ENCODE peak calls at places on chromosomes 13 and 19, in seven cellular contexts. I is pancreas; U is GM23248; C is MG63; Q is A673; K is effector memory CD4-positive, alpha-beta T cell; P is IMR-90. W is an unnamed sample. For H3K9me3, the result is how much of the 10 kb centered on the place peaks cover.

GRCh38 chr19:45125975-45126493 is 33.1 kb downstream of the PPP1R37 start:
- DNase-seq in I (peak), U (peak), C (peak), Q (peak), K (peak), P (peak), W (peak)

GRCh38 chr13:39515231-39515630 is 87.8 kb downstream of the LHFPL6 start:
- DNase-seq in I (no peak), U (no peak), C (no peak), Q (peak), K (no peak), P (no peak), W (no peak)

GRCh38 chr13:53694814-53695533 is 666.4 kb downstream of the OLFM4 start:
- DNase-seq in I (no peak), U (no peak), C (no peak), Q (no peak), K (no peak), P (no peak), W (no peak)

GRCh38 chr13:113998781-113999617 is 25.1 kb upstream of the C13orf46 start:
- DNase-seq in I (no peak), U (no peak), C (no peak), Q (no peak), K (no peak), P (no peak), W (no peak)

GRCh38 chr13:35478384-35479222 is 2.1 kb upstream of the MAB21L1 start:
- DNase-seq in I (no peak), U (no peak), C (no peak), Q (no peak), K (no peak), P (no peak), W (no peak)

GRCh38 chr13:41919031-41919740 is 41.7 kb downstream of the VWA8 start:
- DNase-seq in I (no peak), U (no peak), C (peak), Q (no peak), K (no peak), P (no peak), W (no peak)

GRCh38 chr19:55452381-55453325 is 8.8 kb downstream of the ISOC2 start:
- DNase-seq in I (peak), U (peak), C (peak), Q (peak), K (no peak), P (peak), W (peak)

GRCh38 chr13:48593551-48593950 is 60.2 kb upstream of the CYSLTR2 start:
- DNase-seq in I (no peak), U (no peak), C (no peak), Q (no peak), K (no peak), P (no peak), W (peak)

GRCh38 chr19:48841571-48841970 is 5.3 kb upstream of the HSD17B14 start:
- DNase-seq in I (no peak), U (no peak), C (no peak), Q (no peak), K (no peak), P (no peak), W (no peak)

GRCh38 chr19:36686365-36687213 is 823 bp upstream of the ZNF567 start:
- DNase-seq in I (peak), U (peak), C (no peak), Q (peak), K (no peak), P (peak), W (no peak)

GRCh38 chr13:30196025-30196424 is 111.3 kb downstream of the KATNAL1 start:
- DNase-seq in I (peak), U (no peak), C (peak), Q (peak), K (no peak), P (peak), W (no peak)

GRCh38 chr19:20482721-20483120 is 82.9 kb downstream of the ZNF737 start:
- DNase-seq in I (no peak), U (no peak), C (no peak), Q (no peak), K (no peak), P (no peak), W (no peak)

GRCh38 chr19:55528030-55528801 is 8.7 kb downstream of the SBK2 start:
- DNase-seq in I (no peak), U (peak), C (no peak), Q (no peak), K (no peak), P (peak), W (no peak)

GRCh38 chr19:11151181-11151580 is 4.4 kb downstream of the SPC24 start:
- DNase-seq in I (no peak), U (peak), C (no peak), Q (no peak), K (no peak), P (no peak), W (no peak)

GRCh38 chr13:113926951-113927660 is 46.8 kb downstream of the C13orf46 start:
- DNase-seq in I (no peak), U (no peak), C (no peak), Q (no peak), K (no peak), P (no peak), W (no peak)

GRCh38 chr19:29667941-29668340 is 2.7 kb downstream of the PLEKHF1 start:
- DNase-seq in I (no peak), U (peak), C (no peak), Q (no peak), K (peak), P (no peak), W (no peak)

GRCh38 chr13:74562381-74562780 is 428.2 kb upstream of the KLF12 start:
- DNase-seq in I (no peak), U (peak), C (no peak), Q (no peak), K (no peak), P (peak), W (no peak)

GRCh38 chr13:32334676-32335075 is 19.4 kb downstream of the BRCA2 start:
- DNase-seq in I (no peak), U (peak), C (no peak), Q (no peak), K (no peak), P (peak), W (no peak)

GRCh38 chr19:15402411-15403150 is 16.2 kb downstream of the AKAP8L start:
- DNase-seq in I (no peak), U (no peak), C (no peak), Q (no peak), K (no peak), P (no peak), W (no peak)

GRCh38 chr19:30664358-30665058 is 292.3 kb downstream of the ZNF536 start:
- DNase-seq in I (peak), U (peak), C (no peak), Q (peak), K (no peak), P (peak), W (no peak)

GRCh38 chr19:38264486-38265212 is at the start of gene SPINT2:
- DNase-seq in I (no peak), U (peak), C (no peak), Q (no peak), K (no peak), P (no peak), W (peak)

GRCh38 chr13:97228850-97229521 is 6.9 kb downstream of the MBNL2 start:
- DNase-seq in I (no peak), U (no peak), C (peak), Q (no peak), K (no peak), P (peak), W (no peak)

GRCh38 chr13:111947026-111947810 is 119.7 kb upstream of the SOX1 start:
- DNase-seq in I (no peak), U (no peak), C (no peak), Q (no peak), K (no peak), P (no peak), W (no peak)

GRCh38 chr19:38733493-38734175 is 10.6 kb downstream of the CAPN12 start:
- DNase-seq in I (peak), U (peak), C (peak), Q (no peak), K (no peak), P (no peak), W (no peak)

GRCh38 chr19:39827216-39827615 is 6.7 kb downstream of the DYRK1B start:
- DNase-seq in I (no peak), U (no peak), C (no peak), Q (no peak), K (no peak), P (no peak), W (no peak)

GRCh38 chr19:16463991-16464575 is 7.7 kb downstream of the EPS15L1 start:
- DNase-seq in I (no peak), U (no peak), C (no peak), Q (no peak), K (no peak), P (peak), W (no peak)

GRCh38 chr13:82717249-82717648 is 1165.0 kb downstream of the SLITRK1 start:
- DNase-seq in I (no peak), U (peak), C (no peak), Q (no peak), K (no peak), P (peak), W (no peak)

GRCh38 chr19:34963531-34964406 is at the start of gene ZNF792:
- DNase-seq in I (peak), U (peak), C (peak), Q (peak), K (peak), P (peak), W (peak)

GRCh38 chr19:34962945-34963530 is 991 bp downstream of the ZNF792 start:
- DNase-seq in I (no peak), U (peak), C (no peak), Q (peak), K (no peak), P (peak), W (no peak)

GRCh38 chr19:34962281-34962944 is 1.6 kb downstream of the ZNF792 start:
- DNase-seq in I (no peak), U (no peak), C (no peak), Q (peak), K (no peak), P (peak), W (no peak)

GRCh38 chr19:34961775-34962174 is 2.3 kb downstream of the ZNF792 start:
- DNase-seq in I (no peak), U (no peak), C (no peak), Q (no peak), K (no peak), P (no peak), W (no peak)

DNA sequence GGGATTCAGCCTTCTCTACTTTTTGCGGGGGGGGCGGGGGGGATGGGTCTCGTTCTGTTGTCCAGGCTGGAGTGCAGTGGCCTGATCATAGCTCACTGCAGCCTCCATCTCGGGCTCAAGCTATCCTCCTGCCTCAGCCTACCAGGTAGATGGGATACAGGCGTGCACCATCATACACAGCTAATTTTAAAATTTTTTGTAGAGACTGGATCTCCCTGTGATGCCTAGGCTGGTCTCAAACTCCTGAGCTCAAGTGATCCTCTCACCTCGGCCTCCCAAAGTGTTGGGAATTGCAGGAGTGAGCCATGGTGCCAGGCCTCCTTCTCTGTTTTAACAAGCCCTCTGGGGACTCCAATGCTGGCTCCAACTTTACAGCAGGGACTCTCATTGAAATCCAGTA is 569 bp upstream of the ZNF792 start:
- DNase-seq in I (no peak), U (no peak), C (no peak), Q (no peak), K (no peak), P (no peak), W (no peak)
- H3K9me3 ChIP-seq in I (under half), U (under half), C (under half), Q (under half), K (under half), P (under half), W (under half)

GRCh38 chr13:107867701-107868661 is 347.4 kb downstream of the LIG4 start:
- DNase-seq in I (peak), U (peak), C (peak), Q (peak), K (no peak), P (peak), W (no peak)

GRCh38 chr13:107866666-107867623 is 348.4 kb downstream of the LIG4 start:
- DNase-seq in I (no peak), U (peak), C (peak), Q (peak), K (no peak), P (peak), W (no peak)

GRCh38 chr13:107865643-107866006 is 349.7 kb downstream of the LIG4 start:
- DNase-seq in I (no peak), U (peak), C (no peak), Q (no peak), K (no peak), P (peak), W (no peak)

GRCh38 chr13:107866007-107866665 is 349.2 kb downstream of the LIG4 start:
- DNase-seq in I (no peak), U (peak), C (peak), Q (peak), K (no peak), P (peak), W (no peak)

DNA sequence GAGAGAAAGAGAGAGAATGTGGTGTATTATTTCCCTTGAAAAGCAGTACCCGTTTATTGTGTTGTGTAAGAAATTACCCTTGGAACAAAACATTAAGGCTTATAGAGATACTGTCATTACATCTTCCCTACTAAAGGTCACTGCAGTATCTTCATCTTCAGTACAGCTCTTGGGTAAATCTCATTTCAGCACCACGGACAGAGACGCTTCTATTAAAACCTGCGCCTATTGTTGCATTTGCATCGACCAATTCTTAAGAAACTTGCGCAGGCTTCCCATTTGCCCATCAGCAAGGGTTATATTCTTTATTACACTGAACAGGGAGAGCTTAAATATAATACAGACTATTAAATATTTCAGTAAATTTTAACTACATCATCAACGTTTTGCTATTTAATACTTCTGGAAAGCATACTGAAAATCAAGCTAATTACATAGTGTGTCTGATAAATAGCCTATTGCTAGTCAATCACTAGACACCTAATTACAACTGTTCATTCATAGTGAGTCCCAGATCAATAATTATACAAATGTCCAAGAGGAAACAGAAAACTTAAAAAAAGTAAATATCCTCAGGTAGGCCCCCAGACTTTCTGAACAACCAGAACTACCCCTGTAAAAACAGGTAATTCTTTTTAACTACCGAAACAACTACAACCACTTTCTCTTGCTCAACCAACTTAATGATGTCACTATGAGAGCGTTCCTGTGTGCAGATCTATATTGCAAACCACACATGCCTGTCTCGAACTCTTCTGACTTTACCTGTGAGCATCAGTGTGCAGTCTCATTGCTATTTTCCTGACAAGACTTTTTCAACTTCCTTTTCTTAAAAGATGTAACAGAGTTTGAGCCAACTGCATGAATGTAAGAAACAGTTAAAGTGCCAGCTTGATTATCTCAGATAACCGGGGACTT is 350.5 kb downstream of the LIG4 start:
- DNase-seq in I (no peak), U (peak), C (peak), Q (peak), K (no peak), P (peak), W (no peak)
- H3K9me3 ChIP-seq in I (under half), U (under half), C (under half), Q (under half), K (under half), P (under half), W (under half)

DNA sequence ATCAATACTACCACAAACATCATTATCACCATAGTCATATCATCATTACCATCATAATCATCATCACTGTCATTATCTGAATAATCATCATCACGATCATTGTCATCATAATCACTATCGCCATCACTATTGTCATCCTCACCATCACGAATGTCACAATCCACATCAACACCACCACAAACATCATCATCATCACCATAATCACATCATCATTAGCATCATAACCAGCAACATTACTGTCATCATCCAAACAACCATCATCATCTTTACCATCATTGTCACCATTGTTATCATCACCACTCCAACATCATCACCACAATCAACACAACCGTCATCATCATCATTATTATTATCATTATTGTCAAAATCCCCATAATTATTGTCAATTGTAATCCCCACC is 61.2 kb downstream of the MBD3L1 start:
- DNase-seq in I (no peak), U (no peak), C (no peak), Q (no peak), K (no peak), P (no peak), W (no peak)
- H3K9me3 ChIP-seq in I (under half), U (under half), C (under half), Q (under half), K (under half), P (under half), W (under half)

GRCh38 chr19:56838930-56839664 is 1.4 kb downstream of the PEG3 start:
- DNase-seq in I (peak), U (peak), C (no peak), Q (peak), K (no peak), P (no peak), W (peak)

GRCh38 chr19:56841194-56841546 is 644 bp upstream of the PEG3 start:
- DNase-seq in I (no peak), U (no peak), C (no peak), Q (peak), K (no peak), P (no peak), W (no peak)

GRCh38 chr19:56838680-56838929 is 1.9 kb downstream of the PEG3 start:
- DNase-seq in I (no peak), U (no peak), C (no peak), Q (no peak), K (no peak), P (no peak), W (no peak)

GRCh38 chr19:56840452-56841193 is at the start of the genes PEG3 and ZIM2:
- DNase-seq in I (peak), U (peak), C (no peak), Q (peak), K (no peak), P (no peak), W (no peak)

GRCh38 chr19:56839665-56840451 is 668 bp downstream of the PEG3 start:
- DNase-seq in I (peak), U (no peak), C (no peak), Q (peak), K (no peak), P (no peak), W (peak)
- H3K9me3 ChIP-seq in I (under half), U (under half), C (under half), Q (under half), K (under half), P (under half), W (under half)

GRCh38 chr13:40876020-40876738 is 86.8 kb downstream of the SLC25A15 start:
- DNase-seq in I (no peak), U (no peak), C (no peak), Q (no peak), K (no peak), P (no peak), W (no peak)

GRCh38 chr13:40878321-40878720 is 88.9 kb downstream of the SLC25A15 start:
- DNase-seq in I (no peak), U (no peak), C (no peak), Q (no peak), K (no peak), P (peak), W (no peak)

GRCh38 chr13:40874138-40874776 is 84.8 kb downstream of the SLC25A15 start:
- DNase-seq in I (no peak), U (no peak), C (no peak), Q (peak), K (no peak), P (no peak), W (no peak)

GRCh38 chr13:40875048-40875447 is 85.6 kb downstream of the SLC25A15 start:
- DNase-seq in I (no peak), U (peak), C (no peak), Q (no peak), K (no peak), P (no peak), W (no peak)

DNA sequence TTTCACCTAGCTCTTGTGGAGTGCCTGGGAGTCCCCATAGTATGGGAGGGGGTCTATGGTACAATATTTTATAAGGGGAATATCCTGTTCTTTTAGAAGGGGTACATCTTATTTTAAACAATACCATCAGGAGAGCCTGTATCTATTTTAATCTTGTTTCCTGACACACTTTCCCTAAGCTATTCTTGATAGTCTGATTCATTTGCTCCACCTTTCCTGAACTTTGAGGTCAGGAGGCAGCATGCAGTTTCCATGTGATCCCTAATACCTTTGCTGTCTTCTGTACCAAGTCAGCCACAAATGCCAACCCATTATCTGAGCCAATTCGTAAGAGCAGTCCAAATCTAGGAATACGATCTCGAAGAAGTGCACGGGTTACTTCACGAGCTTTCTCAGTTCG is 86.2 kb downstream of the SLC25A15 start:
- DNase-seq in I (no peak), U (no peak), C (no peak), Q (no peak), K (no peak), P (no peak), W (no peak)
- H3K9me3 ChIP-seq in I (under half), U (under half), C (under half), Q (under half), K (under half), P (under half), W (half or more)

GRCh38 chr19:4990306-4990705 is 21.4 kb downstream of the KDM4B start:
- DNase-seq in I (no peak), U (no peak), C (no peak), Q (no peak), K (no peak), P (no peak), W (no peak)
- H3K9me3 ChIP-seq in I (under half), U (under half), C (under half), Q (under half), K (under half), P (under half), W (under half)

W was measured in lung.